ENCODE peak calls at places on chromosomes 4 and X, in seven cellular contexts. M, T, P, V, N, Q and J are unnamed samples.

GRCh38 chr4:166594326-166594946 is 639.9 kb downstream of the SPOCK3 start:
- DNase-seq in M (peak; percentile 37), T (no peak), P (no peak), V (no peak), N (peak; percentile 13), Q (peak; percentile 59), J (no peak)

GRCh38 chr4:18566970-18567799 is 545.6 kb upstream of the LCORL start:
- DNase-seq in M (peak; percentile 29), T (no peak), P (no peak), V (no peak), N (no peak), Q (no peak), J (no peak)

GRCh38 chrX:130772313-130773140 is 130.5 kb downstream of the ENOX2 start:
- DNase-seq in M (no peak), T (no peak), P (peak; percentile 32), V (no peak), N (no peak), Q (peak; percentile 68), J (no peak)

GRCh38 chr4:145531193-145531592 is 49.5 kb downstream of the SMAD1 start:
- DNase-seq in M (no peak), T (no peak), P (no peak), V (peak; percentile 28), N (peak; percentile 13), Q (no peak), J (no peak)

GRCh38 chr4:57405359-57405758 is 295.2 kb upstream of the IGFBP7 start:
- DNase-seq in M (no peak), T (no peak), P (peak; percentile 52), V (no peak), N (no peak), Q (peak; percentile 97), J (no peak)

GRCh38 chr4:89365375-89366170 is 58.0 kb upstream of the GPRIN3 start:
- DNase-seq in M (no peak), T (no peak), P (no peak), V (no peak), N (no peak), Q (peak; percentile 73), J (no peak)

GRCh38 chrX:7190157-7190556 is 42.2 kb upstream of the PUDP start:
- DNase-seq in M (no peak), T (no peak), P (no peak), V (no peak), N (no peak), Q (no peak), J (no peak)

GRCh38 chr4:175779081-175779620 is 32.9 kb downstream of the GPM6A start:
- DNase-seq in M (no peak), T (no peak), P (no peak), V (no peak), N (no peak), Q (no peak), J (no peak)

GRCh38 chr4:76388160-76388908 is 32.6 kb downstream of the CCDC158 start:
- DNase-seq in M (no peak), T (no peak), P (no peak), V (no peak), N (no peak), Q (peak; percentile 98), J (no peak)

GRCh38 chrX:2576793-2577192 is 76.0 kb upstream of the DHRSX start:
- DNase-seq in M (no peak), T (no peak), P (no peak), V (no peak), N (no peak), Q (peak; percentile 8), J (no peak)

GRCh38 chr4:105135746-105136145 is 10.9 kb upstream of the TET2 start:
- DNase-seq in M (no peak), T (no peak), P (no peak), V (no peak), N (no peak), Q (no peak), J (no peak)

GRCh38 chr4:153634737-153635353 is 49.2 kb upstream of the TLR2 start:
- DNase-seq in M (no peak), T (no peak), P (no peak), V (no peak), N (no peak), Q (peak; percentile 34), J (no peak)

GRCh38 chr4:142358656-142359055 is 487.4 kb downstream of the INPP4B start:
- DNase-seq in M (no peak), T (no peak), P (no peak), V (no peak), N (no peak), Q (no peak), J (no peak)

GRCh38 chrX:154019061-154019621 is 561 bp downstream of the IRAK1 start:
- DNase-seq in M (no peak), T (no peak), P (no peak), V (no peak), N (peak; percentile 21), Q (no peak), J (no peak)

GRCh38 chrX:109347618-109348017 is 134.3 kb downstream of the GUCY2F start:
- DNase-seq in M (no peak), T (no peak), P (no peak), V (no peak), N (no peak), Q (peak; percentile 62), J (no peak)

GRCh38 chrX:16185725-16186136 is 18.4 kb downstream of the MAGEB17 start:
- DNase-seq in M (no peak), T (no peak), P (peak; percentile 63), V (no peak), N (no peak), Q (peak; percentile 78), J (no peak)

GRCh38 chrX:119983494-119983893 is 39.9 kb upstream of the NKAP start:
- DNase-seq in M (no peak), T (no peak), P (no peak), V (no peak), N (no peak), Q (no peak), J (no peak)

GRCh38 chr4:157832596-157832995 is 340.2 kb downstream of the GASK1B start:
- DNase-seq in M (no peak), T (no peak), P (no peak), V (no peak), N (no peak), Q (no peak), J (no peak)

GRCh38 chr4:78057135-78057599 is at the start of gene FRAS1:
- DNase-seq in M (no peak), T (peak; percentile 63), P (no peak), V (peak; percentile 26), N (peak; percentile 18), Q (no peak), J (no peak)

GRCh38 chrX:120302434-120302833 is 8.8 kb downstream of the TMEM255A start:
- DNase-seq in M (no peak), T (no peak), P (no peak), V (no peak), N (peak; percentile 37), Q (no peak), J (peak; percentile 47)

GRCh38 chr4:80608285-80608980 is 272.9 kb downstream of the CFAP299 start:
- DNase-seq in M (no peak), T (no peak), P (peak; percentile 10), V (no peak), N (no peak), Q (no peak), J (no peak)

GRCh38 chrX:87265518-87265917 is 252.1 kb upstream of the KLHL4 start:
- DNase-seq in M (no peak), T (no peak), P (no peak), V (no peak), N (no peak), Q (peak; percentile 3), J (no peak)

GRCh38 chrX:129744881-129745321 is 6.1 kb downstream of the XPNPEP2 start:
- DNase-seq in M (no peak), T (no peak), P (no peak), V (no peak), N (no peak), Q (no peak), J (no peak)

GRCh38 chr4:105471566-105472176 is 2.2 kb downstream of the PPA2 start:
- DNase-seq in M (peak; percentile 74), T (peak; percentile 75), P (peak; percentile 27), V (peak; percentile 29), N (peak; percentile 78), Q (peak; percentile 70), J (peak; percentile 64)

GRCh38 chr4:8202526-8203375 is 3.7 kb downstream of the SH3TC1 start:
- DNase-seq in M (no peak), T (no peak), P (no peak), V (no peak), N (no peak), Q (no peak), J (no peak)
- H3K4me3 ChIP-seq in M (peak overlapping the region; percentile 44), T (peak overlapping the region; percentile 48), P (no peak overlapping the region), V (no peak overlapping the region), N (no peak overlapping the region), Q (no peak overlapping the region), J (peak overlapping the region; percentile 76)

GRCh38 chr4:7721984-7722551 is 217.6 kb downstream of the AFAP1 start:
- DNase-seq in M (no peak), T (no peak), P (no peak), V (no peak), N (no peak), Q (no peak), J (no peak)
- TF ChIP-seq CTCF in M (no peak), T (no peak), P (no peak), V (peak; percentile 29), N (no peak), Q (no peak), J (peak; percentile 21)

GRCh38 chr4:121484633-121485032 is 103.8 kb upstream of the QRFPR start:
- DNase-seq in M (peak; percentile 45), T (no peak), P (peak; percentile 32), V (no peak), N (no peak), Q (peak; percentile 66), J (no peak)

GRCh38 chr4:121479801-121480200 is 99.0 kb upstream of the QRFPR start:
- DNase-seq in M (no peak), T (no peak), P (no peak), V (no peak), N (no peak), Q (peak; percentile 84), J (no peak)

DNA sequence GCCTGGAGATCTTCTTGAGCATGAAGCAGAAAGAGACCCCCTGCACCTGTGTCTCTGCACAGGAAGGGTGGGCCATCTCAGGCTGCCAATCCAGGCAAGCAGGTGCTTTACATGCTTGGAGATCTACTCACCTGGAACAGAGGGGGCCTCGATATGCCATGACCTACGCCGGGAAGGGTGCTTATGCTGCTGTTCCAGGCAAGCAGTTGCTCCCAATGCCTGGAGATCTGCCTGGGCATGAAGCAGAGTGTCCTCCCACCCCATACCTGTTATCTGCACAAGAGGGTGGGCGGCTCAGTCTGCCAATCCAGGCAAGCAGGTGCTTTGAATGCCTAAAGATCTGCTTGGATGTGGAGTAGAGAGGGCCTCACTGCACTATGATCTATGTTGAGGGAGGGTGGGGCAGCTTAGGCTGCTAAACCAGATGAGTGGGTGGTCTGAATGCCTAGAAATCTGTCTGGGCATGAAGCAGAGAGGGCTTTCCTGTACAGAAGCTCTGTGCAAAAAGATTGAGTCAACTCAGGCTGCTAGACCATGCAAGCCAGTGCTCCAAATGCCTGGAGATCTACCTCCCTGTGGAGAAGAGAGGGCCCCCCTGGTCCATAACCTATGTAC is 104.5 kb upstream of the QRFPR start:
- DNase-seq in M (no peak), T (no peak), P (no peak), V (no peak), N (no peak), Q (peak; percentile 63), J (no peak)
- H3K4me3 ChIP-seq in M (no peak overlapping the region), T (no peak overlapping the region), P (no peak overlapping the region), V (no peak overlapping the region), N (no peak overlapping the region), Q (no peak overlapping the region), J (no peak overlapping the region)

DNA sequence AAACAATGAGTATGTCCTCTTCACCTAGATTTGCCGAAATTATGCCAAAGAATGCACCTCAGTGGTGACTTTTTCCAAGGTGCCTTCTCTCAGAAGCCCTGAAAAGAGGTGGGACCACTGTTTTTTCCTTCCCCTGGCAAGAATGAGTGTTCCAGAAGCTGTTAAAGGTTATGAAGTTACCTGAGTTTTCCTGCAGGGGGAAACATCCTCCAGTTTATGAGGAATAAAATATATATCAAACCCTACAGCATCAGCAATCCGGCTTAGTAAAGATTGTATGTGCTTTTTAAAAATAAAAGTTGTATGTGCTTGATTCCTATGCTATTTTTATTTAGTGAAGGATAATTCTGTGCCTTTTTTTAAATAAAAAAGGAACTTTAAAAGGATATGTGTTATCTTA is 73.3 kb downstream of the RBM46 start:
- DNase-seq in M (no peak), T (no peak), P (no peak), V (no peak), N (no peak), Q (peak; percentile 39), J (no peak)
- TF ChIP-seq CTCF in M (no peak), T (no peak), P (no peak), V (peak; percentile 49), N (no peak), Q (peak; percentile 29), J (peak; percentile 25)